ENCODE peak calls at places on chromosomes 2 and 18, in five cellular contexts. One of them, this sample, is unnamed.

GRCh38 chr2:23585218-23585945 is 200.4 kb downstream of the KLHL29 start:
- DNase-seq in H7: no peak
- DNase-seq in HEK293T: no peak
- DNase-seq in hippocampal formation: no peak
- DNase-seq in amniotic stem cell: no peak
- DNase-seq in this sample: no peak

GRCh38 chr2:233183869-233184418 is 67.5 kb upstream of the ATG16L1 start:
- DNase-seq in H7: no peak
- DNase-seq in HEK293T: no peak
- DNase-seq in hippocampal formation: no peak
- DNase-seq in amniotic stem cell: no peak
- DNase-seq in this sample: no peak

GRCh38 chr2:64485961-64486360 is 32.0 kb downstream of the LGALSL start:
- DNase-seq in H7: no peak
- DNase-seq in HEK293T: no peak
- DNase-seq in hippocampal formation: no peak
- DNase-seq in amniotic stem cell: no peak
- DNase-seq in this sample: no peak

GRCh38 chr2:164363646-164364045 is 257.6 kb downstream of the GRB14 start:
- DNase-seq in H7: no peak
- DNase-seq in HEK293T: no peak
- DNase-seq in hippocampal formation: no peak
- DNase-seq in amniotic stem cell: no peak
- DNase-seq in this sample: no peak

GRCh38 chr18:76988015-76988826 is 144.4 kb downstream of the MBP start:
- DNase-seq in H7: no peak
- DNase-seq in HEK293T: no peak
- DNase-seq in hippocampal formation: peak
- DNase-seq in amniotic stem cell: no peak
- DNase-seq in this sample: no peak

GRCh38 chr2:156003780-156004179 is 328.7 kb downstream of the NR4A2 start:
- DNase-seq in H7: no peak
- DNase-seq in HEK293T: no peak
- DNase-seq in hippocampal formation: no peak
- DNase-seq in amniotic stem cell: no peak
- DNase-seq in this sample: no peak

GRCh38 chr18:2651981-2652380 is 3.5 kb upstream of the SMCHD1 start:
- DNase-seq in H7: no peak
- DNase-seq in HEK293T: no peak
- DNase-seq in hippocampal formation: no peak
- DNase-seq in amniotic stem cell: no peak
- DNase-seq in this sample: no peak

GRCh38 chr2:205701509-205701908 is 19.2 kb downstream of the NRP2 start:
- DNase-seq in H7: no peak
- DNase-seq in HEK293T: no peak
- DNase-seq in hippocampal formation: no peak
- DNase-seq in amniotic stem cell: no peak
- DNase-seq in this sample: no peak

GRCh38 chr2:96869824-96870630 is at the start of gene SEMA4C:
- DNase-seq in H7: peak
- DNase-seq in HEK293T: peak
- DNase-seq in hippocampal formation: peak
- DNase-seq in amniotic stem cell: no peak
- DNase-seq in this sample: no peak

GRCh38 chr2:29398384-29399237 is 283.4 kb downstream of the CLIP4 start:
- DNase-seq in H7: peak
- DNase-seq in HEK293T: peak
- DNase-seq in hippocampal formation: no peak
- DNase-seq in amniotic stem cell: no peak
- DNase-seq in this sample: no peak

GRCh38 chr2:215407596-215408264 is 28.1 kb downstream of the FN1 start:
- DNase-seq in H7: no peak
- DNase-seq in HEK293T: no peak
- DNase-seq in hippocampal formation: no peak
- DNase-seq in amniotic stem cell: no peak
- DNase-seq in this sample: no peak

GRCh38 chr2:161207941-161208340 is 47.7 kb downstream of the TANK start:
- DNase-seq in H7: no peak
- DNase-seq in HEK293T: no peak
- DNase-seq in hippocampal formation: no peak
- DNase-seq in amniotic stem cell: no peak
- DNase-seq in this sample: peak

GRCh38 chr2:84686783-84687442 is 170.6 kb downstream of the DNAH6 start:
- DNase-seq in H7: no peak
- DNase-seq in HEK293T: no peak
- DNase-seq in hippocampal formation: no peak
- DNase-seq in amniotic stem cell: no peak
- DNase-seq in this sample: no peak

GRCh38 chr2:232229296-232229916 is 149.1 kb upstream of the ALPP start:
- DNase-seq in H7: no peak
- DNase-seq in HEK293T: no peak
- DNase-seq in hippocampal formation: no peak
- DNase-seq in amniotic stem cell: no peak
- DNase-seq in this sample: no peak

GRCh38 chr2:28038722-28039121 is 148.2 kb downstream of the BABAM2 start:
- DNase-seq in H7: no peak
- DNase-seq in HEK293T: no peak
- DNase-seq in hippocampal formation: no peak
- DNase-seq in amniotic stem cell: no peak
- DNase-seq in this sample: no peak

GRCh38 chr2:98803747-98804650 is 73.1 kb upstream of the MGAT4A start:
- DNase-seq in H7: no peak
- DNase-seq in HEK293T: no peak
- DNase-seq in hippocampal formation: no peak
- DNase-seq in amniotic stem cell: no peak
- DNase-seq in this sample: no peak

GRCh38 chr2:223865124-223865523 is 27.7 kb upstream of the AP1S3 start:
- DNase-seq in H7: no peak
- DNase-seq in HEK293T: no peak
- DNase-seq in hippocampal formation: no peak
- DNase-seq in amniotic stem cell: no peak
- DNase-seq in this sample: no peak

GRCh38 chr2:178006710-178007109 is 65.9 kb downstream of the PDE11A start:
- DNase-seq in H7: no peak
- DNase-seq in HEK293T: no peak
- DNase-seq in hippocampal formation: no peak
- DNase-seq in amniotic stem cell: no peak
- DNase-seq in this sample: no peak

GRCh38 chr2:203673933-203674332 is 32.5 kb upstream of the CD28 start:
- DNase-seq in H7: no peak
- DNase-seq in HEK293T: no peak
- DNase-seq in hippocampal formation: no peak
- DNase-seq in amniotic stem cell: no peak
- DNase-seq in this sample: no peak

GRCh38 chr2:218959141-218959731 is at the start of gene CDK5R2:
- DNase-seq in H7: peak
- DNase-seq in HEK293T: peak
- DNase-seq in hippocampal formation: peak
- DNase-seq in amniotic stem cell: peak
- DNase-seq in this sample: peak

GRCh38 chr2:136378712-136379595 is 261.0 kb upstream of the CXCR4 start:
- DNase-seq in H7: peak
- DNase-seq in HEK293T: peak
- DNase-seq in hippocampal formation: peak
- DNase-seq in amniotic stem cell: no peak
- DNase-seq in this sample: no peak

GRCh38 chr2:54561795-54562592 is 105.9 kb downstream of the SPTBN1 start:
- DNase-seq in H7: no peak
- DNase-seq in HEK293T: no peak
- DNase-seq in hippocampal formation: no peak
- DNase-seq in amniotic stem cell: no peak
- DNase-seq in this sample: no peak

GRCh38 chr2:9950521-9951271 is 797 bp upstream of the GRHL1 start:
- DNase-seq in H7: no peak
- DNase-seq in HEK293T: no peak
- DNase-seq in hippocampal formation: no peak
- DNase-seq in amniotic stem cell: no peak
- DNase-seq in this sample: no peak

GRCh38 chr2:43743706-43744105 is 30.1 kb upstream of the DYNC2LI1 start:
- DNase-seq in H7: no peak
- DNase-seq in HEK293T: no peak
- DNase-seq in hippocampal formation: no peak
- DNase-seq in amniotic stem cell: no peak
- DNase-seq in this sample: no peak

GRCh38 chr2:98806266-98806697 is 75.3 kb upstream of the MGAT4A start:
- DNase-seq in H7: no peak
- DNase-seq in HEK293T: peak
- DNase-seq in hippocampal formation: peak
- DNase-seq in amniotic stem cell: no peak
- DNase-seq in this sample: peak

GRCh38 chr2:189421644-189422043 is 19.6 kb upstream of the WDR75 start:
- DNase-seq in H7: no peak
- DNase-seq in HEK293T: no peak
- DNase-seq in hippocampal formation: no peak
- DNase-seq in amniotic stem cell: no peak
- DNase-seq in this sample: no peak

GRCh38 chr2:121471571-121472464 is 58.9 kb upstream of the RNU4ATAC start:
- DNase-seq in H7: no peak
- DNase-seq in HEK293T: no peak
- DNase-seq in hippocampal formation: no peak
- DNase-seq in amniotic stem cell: peak
- DNase-seq in this sample: no peak

GRCh38 chr18:44682181-44682870 is 1.6 kb downstream of the SETBP1 start:
- DNase-seq in H7: peak
- DNase-seq in HEK293T: no peak
- DNase-seq in hippocampal formation: no peak
- DNase-seq in amniotic stem cell: no peak
- DNase-seq in this sample: no peak